ENCODE peak calls at places on chromosome 16, in five cellular contexts. R is GM12878, Q is HCT116, H is K562, Y is HepG2. L is an unnamed sample.
A peak's percentile ranks its signal among the peaks of the same experiment; 100 is the strongest.

GRCh38 chr16:67537270-67537635 is 8.6 kb downstream of the RIPOR1 start:
- DNase-seq in Y (no peak), Q (no peak), H (no peak), R (no peak), L (no peak)

GRCh38 chr16:69522732-69523404 is 42.9 kb upstream of the NFAT5 start:
- DNase-seq in R (no peak), Q (peak; percentile 90), Y (peak; percentile 45), H (peak; percentile 67), L (no peak)

GRCh38 chr16:12902511-12903324 is 1.3 kb downstream of the SHISA9 start:
- DNase-seq in R (no peak), Q (no peak), Y (no peak), H (no peak), L (no peak)

GRCh38 chr16:67053767-67054334 is 24.9 kb downstream of the CBFB start:
- DNase-seq in Y (no peak), R (no peak), H (no peak), Q (no peak), L (no peak)

GRCh38 chr16:84867696-84868095 is 47.9 kb downstream of the CRISPLD2 start:
- DNase-seq in H (no peak), Y (no peak), Q (no peak), R (no peak), L (no peak)

GRCh38 chr16:14353340-14353739 is 276.7 kb downstream of the PARN start:
- DNase-seq in R (no peak), H (no peak), Q (no peak), Y (no peak), L (no peak)

GRCh38 chr16:66479661-66480264 is 52.7 kb downstream of the BEAN1 start:
- DNase-seq in Q (no peak), Y (no peak), R (no peak), H (no peak), L (no peak)

GRCh38 chr16:54266363-54266955 is 20.1 kb downstream of the IRX3 start:
- DNase-seq in Q (no peak), Y (peak; percentile 92), H (no peak), R (no peak), L (no peak)

GRCh38 chr16:4664538-4665418 is 28.6 kb upstream of the NUDT16L1 start:
- DNase-seq in H (no peak), R (no peak), Q (no peak), Y (peak; percentile 75), L (no peak)

GRCh38 chr16:25896412-25896811 is 204.7 kb downstream of the HS3ST4 start:
- DNase-seq in R (no peak), Q (no peak), H (no peak), Y (no peak), L (no peak)

GRCh38 chr16:56192971-56193936 is 2.0 kb downstream of the GNAO1 start:
- DNase-seq in Y (no peak), R (no peak), H (no peak), Q (no peak), L (no peak)

GRCh38 chr16:65318138-65318537 is 196.3 kb upstream of the CDH11 start:
- DNase-seq in Y (no peak), R (no peak), Q (no peak), H (no peak), L (peak; percentile 52)

GRCh38 chr16:18839555-18839954 is 38.2 kb upstream of the ARL6IP1 start:
- DNase-seq in R (no peak), Q (no peak), Y (peak; percentile 66), H (no peak), L (no peak)

GRCh38 chr16:54303613-54304012 is 17.0 kb upstream of the IRX3 start:
- DNase-seq in H (no peak), Y (no peak), Q (no peak), R (no peak), L (no peak)

GRCh38 chr16:951660-952301 is 19.0 kb downstream of the LMF1 start:
- DNase-seq in R (no peak), Q (no peak), Y (no peak), H (peak; percentile 48), L (no peak)

GRCh38 chr16:15906439-15906838 is 18.0 kb upstream of the CEP20 start:
- DNase-seq in Q (no peak), R (no peak), Y (no peak), H (no peak), L (no peak)

GRCh38 chr16:20879175-20880053 is 20.7 kb downstream of the DCUN1D3 start:
- DNase-seq in R (peak; percentile 71), Q (no peak), H (no peak), Y (peak; percentile 57), L (no peak)

GRCh38 chr16:54870151-54870550 is 60.5 kb upstream of the IRX5 start:
- DNase-seq in H (no peak), Y (no peak), Q (no peak), R (no peak), L (no peak)

GRCh38 chr16:17470871-17471744 is at the start of gene XYLT1:
- DNase-seq in H (peak; percentile 40), Q (no peak), R (no peak), Y (no peak), L (peak; percentile 81)

GRCh38 chr16:77336637-77337036 is 98.2 kb downstream of the ADAMTS18 start:
- DNase-seq in Y (no peak), Q (no peak), R (no peak), H (no peak), L (peak; percentile 15)

GRCh38 chr16:30030011-30030685 is 923 bp downstream of the TLCD3B start:
- DNase-seq in Y (no peak), H (no peak), R (no peak), Q (no peak), L (no peak)

GRCh38 chr16:14020141-14020540 is 51.0 kb upstream of the MRTFB start:
- DNase-seq in Y (peak; percentile 53), H (no peak), R (no peak), Q (no peak), L (no peak)

GRCh38 chr16:4746991-4747574 is 12.7 kb downstream of the DNAAF8 start:
- DNase-seq in Q (no peak), R (no peak), Y (no peak), H (no peak), L (no peak)

GRCh38 chr16:82864332-82865040 is 237.7 kb downstream of the CDH13 start:
- DNase-seq in Q (no peak), H (no peak), R (no peak), Y (no peak), L (no peak)

GRCh38 chr16:19389246-19389645 is 28.4 kb upstream of the TMC5 start:
- DNase-seq in Y (peak; percentile 74), H (peak; percentile 67), R (peak; percentile 8), Q (no peak), L (peak; percentile 88)

GRCh38 chr16:85448557-85449194 is 164.4 kb upstream of the GSE1 start:
- DNase-seq in H (no peak), Y (peak; percentile 79), R (no peak), Q (no peak), L (no peak)

GRCh38 chr16:69924777-69925191 is 26.4 kb upstream of the CLEC18A start:
- DNase-seq in Y (peak; percentile 63), Q (no peak), H (no peak), R (no peak), L (no peak)

GRCh38 chr16:52677487-52677886 is 130.5 kb upstream of the TOX3 start:
- DNase-seq in Y (no peak), Q (no peak), H (no peak), R (no peak), L (no peak)

GRCh38 chr16:30031477-30031918 is 427 bp upstream of the TLCD3B start:
- DNase-seq in H (no peak), R (no peak), Q (no peak), Y (no peak), L (no peak)

GRCh38 chr16:69553332-69553731 is 12.4 kb upstream of the NFAT5 start:
- DNase-seq in R (no peak), H (no peak), Q (no peak), Y (no peak), L (no peak)

GRCh38 chr16:24094660-24095059 is 161.5 kb upstream of the CACNG3 start:
- DNase-seq in Q (no peak), Y (no peak), H (no peak), R (no peak), L (no peak)

GRCh38 chr16:24093049-24093448 is 163.1 kb upstream of the CACNG3 start:
- DNase-seq in Y (no peak), R (no peak), H (no peak), Q (no peak), L (no peak)

GRCh38 chr16:24088767-24089166 is 167.4 kb upstream of the CACNG3 start:
- DNase-seq in R (no peak), H (no peak), Y (no peak), Q (no peak), L (no peak)

GRCh38 chr16:24088011-24088410 is 168.1 kb upstream of the CACNG3 start:
- DNase-seq in R (no peak), Q (no peak), Y (no peak), H (no peak), L (no peak)

GRCh38 chr16:24091125-24091524 is 165.0 kb upstream of the CACNG3 start:
- DNase-seq in R (no peak), H (no peak), Q (no peak), Y (no peak), L (no peak)
- H3K9ac ChIP-seq in R (no peak overlapping the region), H (no peak overlapping the region), Q (no peak overlapping the region), Y (no peak overlapping the region), L (no peak overlapping the region)

GRCh38 chr16:48810803-48811453 is 200.9 kb upstream of the N4BP1 start:
- DNase-seq in Y (no peak), Q (no peak), R (no peak), H (no peak), L (peak; percentile 66)

GRCh38 chr16:48813485-48813884 is 203.5 kb upstream of the N4BP1 start:
- DNase-seq in H (no peak), Y (no peak), R (no peak), Q (no peak), L (no peak)

GRCh38 chr16:48812856-48813255 is 202.9 kb upstream of the N4BP1 start:
- DNase-seq in Q (no peak), H (no peak), R (no peak), Y (no peak), L (no peak)

GRCh38 chr16:48811478-48811877 is 201.5 kb upstream of the N4BP1 start:
- DNase-seq in R (no peak), Y (no peak), Q (no peak), H (no peak), L (no peak)

GRCh38 chr16:48810436-48810802 is 200.4 kb upstream of the N4BP1 start:
- DNase-seq in H (no peak), Y (no peak), Q (no peak), R (no peak), L (peak; percentile 65)
- TF ChIP-seq EZH2 in H (no peak), Y (no peak), Q (no peak), R (no peak), L (no peak)

GRCh38 chr16:3642397-3643094 is 11.9 kb upstream of the DNASE1 start:
- DNase-seq in R (no peak), H (peak; percentile 86), Q (peak; percentile 28), Y (no peak), L (no peak)

GRCh38 chr16:3641801-3642396 is 12.6 kb upstream of the DNASE1 start:
- DNase-seq in R (no peak), Q (no peak), H (peak; percentile 4), Y (no peak), L (no peak)

GRCh38 chr16:3645108-3645503 is 9.4 kb upstream of the DNASE1 start:
- DNase-seq in Q (no peak), H (peak; percentile 3), Y (no peak), R (no peak), L (no peak)

GRCh38 chr16:3640632-3641501 is 13.6 kb upstream of the DNASE1 start:
- DNase-seq in Q (no peak), R (no peak), Y (no peak), H (peak; percentile 7), L (no peak)

GRCh38 chr16:3643095-3643730 is 11.3 kb upstream of the DNASE1 start:
- DNase-seq in R (no peak), Q (no peak), H (peak; percentile 12), Y (no peak), L (no peak)
- TF ChIP-seq ATF3 in R (no peak), Q (no peak), H (no peak), Y (no peak), L (no peak)

GRCh38 chr16:23072084-23072599 is 77.1 kb downstream of the USP31 start:
- DNase-seq in H (no peak), R (no peak), Y (no peak), Q (no peak), L (no peak)
- H3K9ac ChIP-seq in H (no peak overlapping the region), R (no peak overlapping the region), Y (no peak overlapping the region), Q (no peak overlapping the region), L (no peak overlapping the region)